ENCODE peak calls at places on chromosomes 16 and 17, in five cellular contexts. X is endodermal cell, T is osteocyte, N is mucosa of descending colon, Z is IMR-90. E is an unnamed sample.
A peak's percentile ranks its signal among the peaks of the same experiment; 100 is the strongest.

GRCh38 chr17:40556198-40556661 is 9.0 kb downstream of the CCR7 start:
- DNase-seq in Z (no peak), N (no peak), X (peak; percentile 18), T (no peak), E (peak; percentile 16)

GRCh38 chr16:51392651-51393187 is 241.6 kb upstream of the SALL1 start:
- DNase-seq in X (peak; percentile 54), Z (peak; percentile 85), T (no peak), N (peak; percentile 8), E (no peak)

GRCh38 chr16:51569204-51569911 is 418.3 kb upstream of the SALL1 start:
- DNase-seq in Z (no peak), T (no peak), N (no peak), X (no peak), E (no peak)

GRCh38 chr16:83118365-83118764 is 491.6 kb downstream of the CDH13 start:
- DNase-seq in T (no peak), X (no peak), Z (peak; percentile 47), N (no peak), E (no peak)

GRCh38 chr17:38970128-38970527 is 2.9 kb upstream of the FBXO47 start:
- DNase-seq in N (no peak), X (no peak), T (no peak), Z (no peak), E (no peak)

GRCh38 chr16:72983241-72983640 is 64.7 kb downstream of the ZFHX3 start:
- DNase-seq in N (no peak), X (no peak), T (no peak), Z (no peak), E (no peak)

GRCh38 chr17:48549909-48550308 is 5.0 kb upstream of the HOXB2 start:
- DNase-seq in Z (peak; percentile 89), N (no peak), X (no peak), T (no peak), E (no peak)

GRCh38 chr16:53054670-53055485 is at the start of gene CHD9:
- DNase-seq in N (peak; percentile 89), T (peak; percentile 95), X (peak; percentile 95), Z (peak; percentile 80), E (peak; percentile 91)

GRCh38 chr17:78991906-78992532 is 12.3 kb upstream of the LGALS3BP start:
- DNase-seq in N (peak; percentile 3), T (no peak), Z (no peak), X (peak; percentile 31), E (no peak)

GRCh38 chr17:57589151-57590034 is 155.7 kb downstream of the CCDC182 start:
- DNase-seq in X (no peak), N (no peak), Z (no peak), T (no peak), E (no peak)

GRCh38 chr17:76530489-76530814 is 7.1 kb downstream of the CYGB start:
- DNase-seq in X (peak; percentile 70), Z (no peak), T (no peak), N (no peak), E (no peak)

GRCh38 chr17:6641374-6641818 is 536 bp downstream of the TXNDC17 start:
- DNase-seq in T (no peak), Z (no peak), X (no peak), N (no peak), E (no peak)

GRCh38 chr17:14333506-14333905 is 32.6 kb downstream of the HS3ST3B1 start:
- DNase-seq in X (no peak), Z (no peak), T (no peak), N (no peak), E (no peak)

GRCh38 chr16:50067290-50067853 is 1.6 kb downstream of the HEATR3 start:
- DNase-seq in X (peak; percentile 72), Z (peak; percentile 74), N (peak; percentile 29), T (no peak), E (peak; percentile 49)

GRCh38 chr16:49644143-49644460 is 211.8 kb downstream of the ZNF423 start:
- DNase-seq in X (no peak), T (no peak), N (no peak), Z (no peak), E (no peak)

GRCh38 chr17:34892864-34893263 is 68.4 kb downstream of the CCT6B start:
- DNase-seq in Z (no peak), T (no peak), X (peak; percentile 91), N (no peak), E (peak; percentile 54)

GRCh38 chr16:11248133-11248532 is 7.9 kb downstream of the SOCS1 start:
- DNase-seq in N (no peak), X (no peak), Z (peak; percentile 24), T (no peak), E (no peak)

GRCh38 chr17:6596941-6597340 is 40.6 kb upstream of the PITPNM3 start:
- DNase-seq in Z (no peak), T (no peak), N (no peak), X (no peak), E (no peak)

GRCh38 chr16:55120408-55120807 is 189.7 kb downstream of the IRX5 start:
- DNase-seq in X (peak; percentile 64), T (no peak), Z (no peak), N (no peak), E (no peak)
- TF ChIP-seq CTCF in X (peak; percentile 63), T (peak; percentile 29), Z (no peak), N (no peak), E (no peak)

DNA sequence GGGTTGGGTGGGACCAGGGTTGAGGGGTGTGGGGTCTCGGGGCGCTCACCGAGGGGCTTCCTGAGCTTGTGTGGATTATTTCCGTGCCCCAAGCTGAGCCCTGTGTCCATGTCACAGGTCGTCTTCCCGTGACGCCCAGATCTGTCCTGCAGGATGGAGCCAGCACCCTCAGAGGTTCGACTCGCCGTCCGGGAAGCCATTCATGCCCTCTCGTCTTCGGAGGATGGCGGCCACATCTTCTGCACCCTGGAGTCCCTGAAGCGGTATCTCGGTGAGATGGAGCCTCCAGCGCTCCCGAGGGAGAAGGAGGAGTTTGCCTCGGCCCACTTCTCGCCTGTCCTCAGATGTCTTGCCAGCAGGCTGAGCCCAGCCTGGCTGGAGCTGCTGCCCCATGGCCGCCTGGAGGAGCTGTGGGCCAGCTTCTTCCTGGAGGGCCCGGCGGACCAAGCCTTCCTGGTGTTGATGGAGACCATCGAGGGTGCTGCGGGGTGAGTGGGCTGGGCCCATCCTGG is 1.0 kb downstream of the TELO2 start:
- DNase-seq in X (peak; percentile 84), N (peak; percentile 20), T (peak; percentile 87), Z (peak; percentile 69), E (no peak)
- TF ChIP-seq CTCF in X (peak; percentile 63), N (no peak), T (peak; percentile 64), Z (peak; percentile 59), E (no peak)

GRCh38 chr17:17834974-17835373 is 1.8 kb downstream of the SREBF1 start:
- DNase-seq in Z (no peak), T (no peak), N (no peak), X (no peak), E (no peak)
- TF ChIP-seq CTCF in Z (no peak), T (no peak), N (no peak), X (no peak), E (no peak)

GRCh38 chr16:414395-415169 is 10.9 kb upstream of the RAB11FIP3 start:
- DNase-seq in X (peak; percentile 44), Z (no peak), T (no peak), N (no peak), E (peak; percentile 18)
- TF ChIP-seq CTCF in X (no peak), Z (no peak), T (no peak), N (no peak), E (no peak)

E was measured in GM13976.